ENCODE peak calls at places on chromosomes 4 and X, in nine cellular contexts. One of them, this sample, is unnamed.

GRCh38 chr4:151685303-151685702 is 75.5 kb downstream of the GATB start:
- DNase-seq in cardiac fibroblast: no peak
- DNase-seq in nephron progenitor cell: no peak
- DNase-seq in GM20000: no peak
- DNase-seq in esophagus squamous epithelium: no peak
- DNase-seq in neural crest cell: no peak
- DNase-seq in fibroblast of mammary gland: no peak
- DNase-seq in HepG2: no peak
- DNase-seq in H1: no peak
- DNase-seq in this sample: no peak

GRCh38 chr4:124206779-124207605 is 505.5 kb downstream of the ANKRD50 start:
- DNase-seq in cardiac fibroblast: peak; percentile 41
- DNase-seq in nephron progenitor cell: no peak
- DNase-seq in GM20000: no peak
- DNase-seq in esophagus squamous epithelium: no peak
- DNase-seq in neural crest cell: no peak
- DNase-seq in fibroblast of mammary gland: peak; percentile 84
- DNase-seq in HepG2: no peak
- DNase-seq in H1: no peak
- DNase-seq in this sample: no peak

GRCh38 chrX:112834016-112834855 is 6.4 kb downstream of the AMOT start:
- DNase-seq in cardiac fibroblast: peak; percentile 48
- DNase-seq in nephron progenitor cell: no peak
- DNase-seq in GM20000: no peak
- DNase-seq in esophagus squamous epithelium: no peak
- DNase-seq in neural crest cell: no peak
- DNase-seq in fibroblast of mammary gland: peak; percentile 80
- DNase-seq in HepG2: no peak
- DNase-seq in H1: no peak
- DNase-seq in this sample: no peak

GRCh38 chrX:150899191-150899757 is 806 bp upstream of the CD99L2 start:
- DNase-seq in cardiac fibroblast: peak; percentile 13
- DNase-seq in nephron progenitor cell: peak; percentile 19
- DNase-seq in GM20000: peak; percentile 35
- DNase-seq in esophagus squamous epithelium: no peak
- DNase-seq in neural crest cell: peak; percentile 5
- DNase-seq in fibroblast of mammary gland: peak; percentile 13
- DNase-seq in HepG2: no peak
- DNase-seq in H1: no peak
- DNase-seq in this sample: peak; percentile 31

GRCh38 chrX:20029728-20030127 is 38.9 kb upstream of the BCLAF3 start:
- DNase-seq in cardiac fibroblast: no peak
- DNase-seq in nephron progenitor cell: no peak
- DNase-seq in GM20000: no peak
- DNase-seq in esophagus squamous epithelium: no peak
- DNase-seq in neural crest cell: no peak
- DNase-seq in fibroblast of mammary gland: no peak
- DNase-seq in HepG2: peak; percentile 82
- DNase-seq in H1: no peak
- DNase-seq in this sample: no peak

GRCh38 chr4:7652451-7652871 is 217.7 kb upstream of the PSAPL1 start:
- DNase-seq in cardiac fibroblast: no peak
- DNase-seq in nephron progenitor cell: peak; percentile 46
- DNase-seq in GM20000: no peak
- DNase-seq in esophagus squamous epithelium: no peak
- DNase-seq in neural crest cell: no peak
- DNase-seq in fibroblast of mammary gland: no peak
- DNase-seq in HepG2: no peak
- DNase-seq in H1: no peak
- DNase-seq in this sample: no peak

GRCh38 chr4:168955674-168956073 is 54.4 kb downstream of the CBR4 start:
- DNase-seq in cardiac fibroblast: peak; percentile 4
- DNase-seq in nephron progenitor cell: no peak
- DNase-seq in GM20000: no peak
- DNase-seq in esophagus squamous epithelium: no peak
- DNase-seq in neural crest cell: no peak
- DNase-seq in fibroblast of mammary gland: peak; percentile 53
- DNase-seq in HepG2: no peak
- DNase-seq in H1: no peak
- DNase-seq in this sample: no peak

GRCh38 chrX:2767631-2768455 is 16.0 kb downstream of the XG start:
- DNase-seq in cardiac fibroblast: peak; percentile 49
- DNase-seq in nephron progenitor cell: no peak
- DNase-seq in GM20000: no peak
- DNase-seq in esophagus squamous epithelium: no peak
- DNase-seq in neural crest cell: no peak
- DNase-seq in fibroblast of mammary gland: peak; percentile 63
- DNase-seq in HepG2: peak; percentile 37
- DNase-seq in H1: no peak
- DNase-seq in this sample: no peak

GRCh38 chr4:4549534-4549933 is 7.7 kb upstream of the STX18 start:
- DNase-seq in cardiac fibroblast: no peak
- DNase-seq in nephron progenitor cell: no peak
- DNase-seq in GM20000: no peak
- DNase-seq in esophagus squamous epithelium: no peak
- DNase-seq in neural crest cell: no peak
- DNase-seq in fibroblast of mammary gland: no peak
- DNase-seq in HepG2: no peak
- DNase-seq in H1: no peak
- DNase-seq in this sample: no peak

GRCh38 chr4:2673157-2673556 is 83.0 kb downstream of the TNIP2 start:
- DNase-seq in cardiac fibroblast: peak; percentile 16
- DNase-seq in nephron progenitor cell: no peak
- DNase-seq in GM20000: no peak
- DNase-seq in esophagus squamous epithelium: no peak
- DNase-seq in neural crest cell: no peak
- DNase-seq in fibroblast of mammary gland: peak; percentile 21
- DNase-seq in HepG2: peak; percentile 8
- DNase-seq in H1: no peak
- DNase-seq in this sample: no peak
- TF ChIP-seq CTCF in cardiac fibroblast: peak; percentile 45
- TF ChIP-seq CTCF in nephron progenitor cell: peak; percentile 23
- TF ChIP-seq CTCF in GM20000: no peak
- TF ChIP-seq CTCF in esophagus squamous epithelium: no peak
- TF ChIP-seq CTCF in neural crest cell: peak; percentile 41
- TF ChIP-seq CTCF in fibroblast of mammary gland: peak; percentile 49
- TF ChIP-seq CTCF in HepG2: peak; percentile 50
- TF ChIP-seq CTCF in H1: peak; percentile 45
- TF ChIP-seq CTCF in this sample: peak; percentile 44

GRCh38 chr4:23857353-23857752 is 32.5 kb downstream of the PPARGC1A start:
- DNase-seq in cardiac fibroblast: peak; percentile 58
- DNase-seq in nephron progenitor cell: no peak
- DNase-seq in GM20000: no peak
- DNase-seq in esophagus squamous epithelium: no peak
- DNase-seq in neural crest cell: no peak
- DNase-seq in fibroblast of mammary gland: peak; percentile 41
- DNase-seq in HepG2: peak; percentile 49
- DNase-seq in H1: no peak
- DNase-seq in this sample: no peak
- TF ChIP-seq CTCF in cardiac fibroblast: no peak
- TF ChIP-seq CTCF in nephron progenitor cell: no peak
- TF ChIP-seq CTCF in GM20000: no peak
- TF ChIP-seq CTCF in esophagus squamous epithelium: no peak
- TF ChIP-seq CTCF in neural crest cell: peak; percentile 34
- TF ChIP-seq CTCF in fibroblast of mammary gland: peak; percentile 30
- TF ChIP-seq CTCF in HepG2: peak; percentile 48
- TF ChIP-seq CTCF in H1: no peak
- TF ChIP-seq CTCF in this sample: no peak

GRCh38 chr4:13612569-13612968 is 15.0 kb downstream of the BOD1L1 start:
- DNase-seq in cardiac fibroblast: no peak
- DNase-seq in nephron progenitor cell: peak; percentile 14
- DNase-seq in GM20000: no peak
- DNase-seq in esophagus squamous epithelium: no peak
- DNase-seq in neural crest cell: no peak
- DNase-seq in fibroblast of mammary gland: no peak
- DNase-seq in HepG2: no peak
- DNase-seq in H1: no peak
- DNase-seq in this sample: no peak
- TF ChIP-seq CTCF in cardiac fibroblast: no peak
- TF ChIP-seq CTCF in nephron progenitor cell: no peak
- TF ChIP-seq CTCF in GM20000: no peak
- TF ChIP-seq CTCF in esophagus squamous epithelium: no peak
- TF ChIP-seq CTCF in neural crest cell: no peak
- TF ChIP-seq CTCF in fibroblast of mammary gland: no peak
- TF ChIP-seq CTCF in HepG2: no peak
- TF ChIP-seq CTCF in H1: peak; percentile 23
- TF ChIP-seq CTCF in this sample: no peak

GRCh38 chr4:11805837-11806236 is 377.1 kb upstream of the HS3ST1 start:
- DNase-seq in cardiac fibroblast: peak; percentile 89
- DNase-seq in nephron progenitor cell: no peak
- DNase-seq in GM20000: peak; percentile 3
- DNase-seq in esophagus squamous epithelium: no peak
- DNase-seq in neural crest cell: no peak
- DNase-seq in fibroblast of mammary gland: peak; percentile 34
- DNase-seq in HepG2: no peak
- DNase-seq in H1: no peak
- DNase-seq in this sample: no peak
- TF ChIP-seq CTCF in cardiac fibroblast: peak; percentile 60
- TF ChIP-seq CTCF in nephron progenitor cell: peak; percentile 15
- TF ChIP-seq CTCF in GM20000: no peak
- TF ChIP-seq CTCF in esophagus squamous epithelium: peak; percentile 23
- TF ChIP-seq CTCF in neural crest cell: peak; percentile 68
- TF ChIP-seq CTCF in fibroblast of mammary gland: peak; percentile 46
- TF ChIP-seq CTCF in HepG2: peak; percentile 30
- TF ChIP-seq CTCF in H1: peak; percentile 55
- TF ChIP-seq CTCF in this sample: peak; percentile 34

GRCh38 chrX:129230850-129231512 is 292.3 kb downstream of the SMARCA1 start:
- DNase-seq in cardiac fibroblast: no peak
- DNase-seq in nephron progenitor cell: no peak
- DNase-seq in GM20000: no peak
- DNase-seq in esophagus squamous epithelium: no peak
- DNase-seq in neural crest cell: no peak
- DNase-seq in fibroblast of mammary gland: no peak
- DNase-seq in HepG2: peak; percentile 75
- DNase-seq in H1: no peak
- DNase-seq in this sample: no peak

GRCh38 chrX:129239371-129239770 is 283.9 kb downstream of the SMARCA1 start:
- DNase-seq in cardiac fibroblast: peak; percentile 0
- DNase-seq in nephron progenitor cell: no peak
- DNase-seq in GM20000: no peak
- DNase-seq in esophagus squamous epithelium: no peak
- DNase-seq in neural crest cell: no peak
- DNase-seq in fibroblast of mammary gland: no peak
- DNase-seq in HepG2: no peak
- DNase-seq in H1: no peak
- DNase-seq in this sample: no peak

GRCh38 chrX:129238011-129238410 is 285.3 kb downstream of the SMARCA1 start:
- DNase-seq in cardiac fibroblast: no peak
- DNase-seq in nephron progenitor cell: no peak
- DNase-seq in GM20000: no peak
- DNase-seq in esophagus squamous epithelium: no peak
- DNase-seq in neural crest cell: no peak
- DNase-seq in fibroblast of mammary gland: no peak
- DNase-seq in HepG2: no peak
- DNase-seq in H1: no peak
- DNase-seq in this sample: no peak

GRCh38 chrX:129233791-129234190 is 289.5 kb downstream of the SMARCA1 start:
- DNase-seq in cardiac fibroblast: no peak
- DNase-seq in nephron progenitor cell: no peak
- DNase-seq in GM20000: no peak
- DNase-seq in esophagus squamous epithelium: no peak
- DNase-seq in neural crest cell: no peak
- DNase-seq in fibroblast of mammary gland: no peak
- DNase-seq in HepG2: no peak
- DNase-seq in H1: no peak
- DNase-seq in this sample: no peak

DNA sequence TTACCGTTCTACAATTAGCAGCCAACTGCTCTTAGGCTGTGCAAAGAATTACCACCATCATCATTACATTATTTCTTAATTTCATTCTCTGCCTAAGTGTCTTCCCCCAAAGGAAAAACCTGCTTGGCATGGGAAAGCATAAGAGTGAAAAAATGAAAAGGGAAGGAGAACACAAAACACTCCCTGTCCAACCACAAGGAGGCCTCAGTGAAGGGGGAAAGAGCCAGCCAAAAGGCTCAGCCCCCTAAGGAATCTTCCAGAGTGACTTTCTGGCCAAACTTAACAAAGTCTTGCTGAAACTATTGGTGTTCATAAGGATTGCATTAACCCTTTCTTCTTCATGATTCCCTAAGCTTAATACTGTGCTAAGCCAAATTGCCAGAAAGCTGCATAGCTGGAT is 287.4 kb downstream of the SMARCA1 start:
- DNase-seq in cardiac fibroblast: no peak
- DNase-seq in nephron progenitor cell: no peak
- DNase-seq in GM20000: no peak
- DNase-seq in esophagus squamous epithelium: no peak
- DNase-seq in neural crest cell: no peak
- DNase-seq in fibroblast of mammary gland: no peak
- DNase-seq in HepG2: no peak
- DNase-seq in H1: no peak
- DNase-seq in this sample: no peak
- TF ChIP-seq CTCF in cardiac fibroblast: no peak
- TF ChIP-seq CTCF in nephron progenitor cell: no peak
- TF ChIP-seq CTCF in GM20000: no peak
- TF ChIP-seq CTCF in esophagus squamous epithelium: no peak
- TF ChIP-seq CTCF in neural crest cell: peak; percentile 26
- TF ChIP-seq CTCF in fibroblast of mammary gland: no peak
- TF ChIP-seq CTCF in HepG2: no peak
- TF ChIP-seq CTCF in H1: peak; percentile 32
- TF ChIP-seq CTCF in this sample: no peak

DNA sequence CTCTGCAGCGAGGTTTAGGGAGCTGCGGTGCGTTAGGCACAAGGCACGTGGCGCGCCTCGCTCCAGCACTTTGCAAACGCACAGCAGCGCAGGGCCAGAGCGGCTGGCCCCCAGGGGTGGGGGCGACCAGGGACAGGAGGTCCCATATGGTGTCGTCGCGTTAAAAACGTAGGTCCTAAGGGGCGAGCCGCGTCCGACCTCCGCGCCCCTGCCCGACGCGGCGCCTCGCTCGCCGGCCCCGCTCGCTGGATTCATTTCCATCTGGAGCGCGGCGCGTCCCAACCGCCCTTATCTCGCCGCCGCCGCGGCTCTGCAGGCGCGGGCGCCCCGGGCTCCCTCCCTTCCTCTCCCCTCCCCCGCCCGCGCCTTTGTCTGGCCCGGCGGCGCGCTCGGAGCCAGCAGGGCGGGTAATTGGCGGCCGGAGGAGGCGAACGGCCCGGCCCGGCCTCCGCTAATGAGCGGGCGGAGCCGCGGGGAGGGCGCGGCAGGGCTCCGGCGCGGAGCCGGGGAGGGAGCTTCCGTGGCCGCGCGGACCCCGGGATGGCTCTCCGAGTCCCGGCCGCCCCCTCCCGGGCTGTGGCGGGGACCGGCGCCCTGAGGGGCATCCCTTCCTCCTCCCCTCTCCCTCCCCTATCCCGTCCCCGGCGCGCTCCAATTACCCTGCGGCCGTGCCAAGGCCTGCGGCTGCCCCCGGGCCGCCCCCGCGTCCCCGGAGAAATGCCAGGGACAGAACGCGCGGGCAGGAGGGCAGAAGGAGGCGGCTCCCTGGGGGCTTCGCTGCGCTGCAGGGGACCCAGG is 409.0 kb downstream of the BCOR start:
- DNase-seq in cardiac fibroblast: peak; percentile 52
- DNase-seq in nephron progenitor cell: peak; percentile 75
- DNase-seq in GM20000: peak; percentile 30
- DNase-seq in esophagus squamous epithelium: no peak
- DNase-seq in neural crest cell: peak; percentile 58
- DNase-seq in fibroblast of mammary gland: no peak
- DNase-seq in HepG2: peak; percentile 1
- DNase-seq in H1: peak; percentile 63
- DNase-seq in this sample: peak; percentile 59
- TF ChIP-seq CTCF in cardiac fibroblast: no peak
- TF ChIP-seq CTCF in nephron progenitor cell: no peak
- TF ChIP-seq CTCF in GM20000: no peak
- TF ChIP-seq CTCF in esophagus squamous epithelium: no peak
- TF ChIP-seq CTCF in neural crest cell: no peak
- TF ChIP-seq CTCF in fibroblast of mammary gland: no peak
- TF ChIP-seq CTCF in HepG2: no peak
- TF ChIP-seq CTCF in H1: no peak
- TF ChIP-seq CTCF in this sample: no peak

This sample was measured in GM13977.